ENCODE peak calls at places on chromosomes 12 and 14, in five cellular contexts. M, N, B, V and U are unnamed samples.

GRCh38 chr12:9669534-9669933 is at the start of gene CLEC2D:
- DNase-seq in M (no peak), B (no peak), V (no peak), N (no peak), U (no peak)

GRCh38 chr14:36988989-36989388 is 183.4 kb downstream of the SLC25A21 start:
- DNase-seq in M (no peak), V (no peak), N (no peak), B (no peak), U (no peak)

GRCh38 chr14:71290301-71290700 is 383.0 kb downstream of the PCNX1 start:
- DNase-seq in M (no peak), B (no peak), V (no peak), N (no peak), U (no peak)

GRCh38 chr12:26372856-26373255 is 177.5 kb downstream of the SSPN start:
- DNase-seq in N (no peak), B (no peak), V (no peak), M (no peak), U (no peak)

GRCh38 chr14:21307641-21308040 is 27.8 kb downstream of the RPGRIP1 start:
- DNase-seq in M (no peak), V (no peak), N (no peak), B (no peak), U (no peak)

GRCh38 chr12:7923241-7924236 is 12.4 kb downstream of the SLC2A3 start:
- DNase-seq in B (no peak), V (no peak), N (no peak), M (no peak), U (no peak)

GRCh38 chr14:24117179-24117578 is 2.4 kb upstream of the NRL start:
- DNase-seq in B (no peak), V (peak), N (no peak), M (no peak), U (no peak)

GRCh38 chr14:79161576-79161975 is 991.4 kb downstream of the NRXN3 start:
- DNase-seq in M (no peak), N (peak), V (no peak), B (peak), U (no peak)

GRCh38 chr12:127761880-127762279 is 505.1 kb upstream of the TMEM132C start:
- DNase-seq in N (no peak), V (no peak), B (no peak), M (no peak), U (no peak)

GRCh38 chr12:76303365-76303764 is 44.9 kb downstream of the BBS10 start:
- DNase-seq in M (no peak), N (no peak), V (no peak), B (no peak), U (no peak)

GRCh38 chr12:62917939-62918338 is 17.0 kb downstream of the PPM1H start:
- DNase-seq in B (no peak), V (no peak), N (peak), M (no peak), U (no peak)

GRCh38 chr12:89733579-89734201 is 25.1 kb upstream of the ATP2B1 start:
- DNase-seq in M (no peak), V (no peak), N (peak), B (peak), U (no peak)

GRCh38 chr12:52499836-52500560 is 6.9 kb upstream of the KRT6A start:
- DNase-seq in N (peak), M (no peak), B (no peak), V (no peak), U (no peak)

GRCh38 chr12:130878193-130879185 is 6.6 kb downstream of the RAN start:
- DNase-seq in B (no peak), M (no peak), V (no peak), N (no peak), U (no peak)

GRCh38 chr14:68088463-68088862 is 268.9 kb downstream of the RAD51B start:
- DNase-seq in N (peak), V (no peak), M (no peak), B (no peak), U (no peak)

GRCh38 chr14:65813760-65814387 is 401.3 kb downstream of the FUT8 start:
- DNase-seq in V (no peak), M (no peak), B (no peak), N (no peak), U (no peak)

GRCh38 chr14:60648934-60649814 is at the start of gene SIX1:
- DNase-seq in N (peak), B (peak), M (peak), V (peak), U (no peak)

GRCh38 chr12:51197736-51198567 is 19.9 kb downstream of the POU6F1 start:
- DNase-seq in M (no peak), B (no peak), V (no peak), N (no peak), U (no peak)

GRCh38 chr14:20690848-20691640 is 2.5 kb downstream of the ANG start:
- DNase-seq in B (peak), M (no peak), V (no peak), N (peak), U (no peak)

DNA sequence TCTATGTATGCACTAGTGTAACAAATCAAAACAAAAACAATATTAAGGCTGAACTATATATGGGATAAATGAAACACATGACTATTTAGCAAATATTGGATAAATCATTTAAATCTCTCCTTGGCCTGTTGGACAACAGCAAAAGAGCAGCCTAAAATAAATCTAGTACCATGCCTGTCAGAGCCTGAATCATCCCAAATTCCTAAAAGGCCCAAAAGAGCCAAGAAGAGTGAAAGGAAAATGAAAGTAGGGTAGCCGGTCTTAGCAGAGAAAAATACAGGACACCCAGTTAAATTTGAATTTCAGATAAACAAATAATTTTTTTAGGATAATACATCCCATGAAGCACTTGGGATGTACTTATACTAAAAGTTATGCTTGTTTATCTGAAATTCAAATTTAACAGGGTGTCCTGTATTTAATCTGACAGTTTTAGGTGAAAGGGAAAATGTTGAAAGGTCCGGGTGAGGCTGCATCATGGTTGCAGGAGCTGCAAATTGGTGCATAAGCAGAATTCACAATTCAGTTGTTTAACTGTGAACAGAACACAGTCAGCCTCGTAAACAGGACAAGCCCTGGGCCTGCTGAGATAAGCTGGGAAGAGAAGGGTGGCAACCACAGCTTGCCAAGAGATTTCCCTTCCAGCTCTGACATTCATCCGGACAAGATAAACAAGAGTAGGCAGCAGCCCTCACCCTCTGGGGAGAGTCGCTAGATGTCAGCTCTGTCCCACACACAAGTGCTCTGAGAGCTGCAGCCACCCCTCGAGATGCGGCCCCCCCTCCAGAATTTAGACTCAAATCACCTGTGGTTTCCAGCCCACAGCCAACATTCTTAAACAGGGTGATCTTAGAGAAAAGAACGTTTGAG is 30.3 kb downstream of the DMAC2L start:
- DNase-seq in V (peak), N (peak), M (peak), B (peak), U (no peak)
- TF ChIP-seq CTCF in V (no peak), N (peak), M (no peak), B (peak), U (no peak)

GRCh38 chr12:11344504-11344903 is 34.3 kb upstream of the PRB4 start:
- DNase-seq in N (no peak), V (no peak), B (no peak), M (no peak), U (no peak)

GRCh38 chr12:11348439-11348838 is 38.2 kb upstream of the PRB4 start:
- DNase-seq in V (no peak), B (no peak), M (no peak), N (no peak), U (no peak)

DNA sequence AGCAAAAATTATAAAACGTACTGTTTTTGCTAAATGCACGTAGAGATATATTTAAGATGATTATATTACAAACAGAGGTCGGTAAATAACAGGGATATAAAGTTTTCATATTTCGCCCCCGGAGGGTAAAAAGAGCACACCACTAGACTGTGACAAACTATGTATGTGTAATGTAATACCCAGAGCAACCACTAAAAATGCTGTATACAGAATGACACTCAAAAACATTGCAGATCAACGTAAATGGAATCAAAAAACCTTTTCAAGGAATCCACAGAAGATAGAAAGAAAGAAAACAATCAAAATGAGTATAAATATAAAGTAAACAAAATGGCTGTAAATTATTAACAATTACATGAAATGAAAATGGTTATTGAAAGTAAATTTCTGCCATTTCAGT is 37.6 kb upstream of the PRB4 start:
- DNase-seq in B (no peak), V (no peak), N (no peak), M (no peak), U (no peak)
- TF ChIP-seq CTCF in B (peak), V (no peak), N (no peak), M (peak), U (no peak)

GRCh38 chr12:124829708-124830304 is 33.9 kb downstream of the SCARB1 start:
- DNase-seq in V (no peak), B (no peak), M (no peak), N (no peak), U (no peak)

GRCh38 chr12:124827588-124828184 is 36.0 kb downstream of the SCARB1 start:
- DNase-seq in B (no peak), M (no peak), V (no peak), N (no peak), U (no peak)

GRCh38 chr12:124828264-124829007 is 35.2 kb downstream of the SCARB1 start:
- DNase-seq in N (no peak), M (no peak), V (peak), B (peak), U (no peak)

GRCh38 chr12:124830306-124830705 is 33.4 kb downstream of the SCARB1 start:
- DNase-seq in V (no peak), B (no peak), N (no peak), M (no peak), U (no peak)

GRCh38 chr12:124829008-124829707 is 34.5 kb downstream of the SCARB1 start:
- DNase-seq in B (peak), N (peak), V (no peak), M (no peak), U (no peak)
- TF ChIP-seq CTCF in B (no peak), N (no peak), V (no peak), M (no peak), U (no peak)

DNA sequence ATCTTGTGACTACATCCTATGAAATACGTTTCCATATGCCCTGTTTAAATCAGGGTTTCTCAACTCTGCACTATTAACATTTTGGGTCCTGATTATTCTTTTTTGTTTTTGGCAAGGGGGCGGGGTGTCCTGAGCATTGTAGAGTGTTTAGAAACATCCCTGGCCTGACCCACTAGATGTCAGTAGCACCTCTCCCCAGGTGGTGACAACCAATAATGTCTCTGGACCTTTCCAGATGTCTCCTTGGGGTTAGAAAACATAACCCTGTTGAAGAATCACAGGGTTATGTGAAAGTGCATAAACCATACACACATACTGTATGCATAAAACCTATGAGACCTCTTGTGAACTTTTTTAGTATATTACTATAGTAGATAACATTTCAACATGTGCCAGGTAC is 1.4 kb downstream of the ACAD10 start:
- DNase-seq in B (peak), V (no peak), M (no peak), N (no peak), U (no peak)
- TF ChIP-seq CTCF in B (peak), V (no peak), M (no peak), N (no peak), U (no peak)

GRCh38 chr14:100789460-100790417 is 36.2 kb upstream of the MEG3 start:
- DNase-seq in N (no peak), B (no peak), M (no peak), V (no peak), U (no peak)

GRCh38 chr14:100787659-100788058 is 38.3 kb upstream of the MEG3 start:
- DNase-seq in V (no peak), B (no peak), N (no peak), M (no peak), U (no peak)

GRCh38 chr14:100786820-100787219 is 39.1 kb upstream of the MEG3 start:
- DNase-seq in N (no peak), M (no peak), V (no peak), B (no peak), U (no peak)

GRCh38 chr14:100790785-100791667 is 34.9 kb upstream of the MEG3 start:
- DNase-seq in N (peak), B (peak), M (no peak), V (no peak), U (no peak)

DNA sequence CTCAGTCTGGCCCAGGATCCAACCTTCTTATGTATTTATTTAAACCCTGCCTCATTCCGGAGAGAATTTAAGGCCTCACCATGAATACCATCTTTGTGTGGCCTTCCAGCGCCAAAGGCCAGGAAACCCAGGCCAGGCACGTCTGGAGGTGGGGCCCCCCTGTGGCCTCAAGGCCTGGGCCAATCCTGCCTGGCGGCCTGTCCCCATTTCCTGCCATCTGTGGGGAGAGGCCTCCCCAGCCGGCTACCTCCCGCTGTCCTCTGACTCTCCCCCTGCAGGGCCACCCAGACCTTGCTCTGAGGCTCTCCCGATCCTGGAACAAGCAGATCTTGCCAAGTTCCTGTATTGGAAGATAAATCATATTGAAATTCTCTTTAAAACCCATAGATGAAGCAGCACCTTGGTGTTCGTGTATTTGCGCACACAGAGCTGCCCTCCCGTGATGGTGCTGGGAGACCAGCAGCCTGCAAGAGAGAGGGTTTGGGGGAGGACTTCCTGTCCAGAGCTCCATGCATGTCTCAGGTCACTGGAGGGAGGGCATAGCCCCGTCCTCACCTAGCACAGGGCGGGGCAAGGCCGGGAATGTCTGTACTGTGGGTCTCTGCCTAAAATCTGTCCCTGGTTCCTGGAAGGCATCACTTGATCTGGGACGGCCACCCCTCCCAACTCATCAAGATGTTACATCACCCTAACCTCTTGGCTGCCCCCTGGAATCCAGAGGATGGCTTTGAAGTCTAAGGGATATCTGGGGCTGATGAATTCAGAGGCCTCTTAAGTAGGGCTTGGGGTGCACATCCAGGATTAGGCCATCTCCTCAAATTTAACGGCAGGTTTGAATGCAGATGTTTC is 37.2 kb upstream of the MEG3 start:
- DNase-seq in B (no peak), M (no peak), V (peak), N (no peak), U (no peak)
- TF ChIP-seq CTCF in B (no peak), M (no peak), V (no peak), N (no peak), U (no peak)